ENCODE peak calls at places on chromosomes 6 and 20, in four cellular contexts. M is prostate gland, R is K562, G is heart right ventricle. Z is an unnamed sample. For H3K4me1, the result is how much of the 10 kb centered on the place peaks cover.

GRCh38 chr6:48177786-48178185 is 66.8 kb upstream of the PTCHD4 start:
- DNase-seq in M (no peak), R (no peak), G (no peak), Z (no peak)

GRCh38 chr6:7589221-7589620 is 777 bp upstream of the SNRNP48 start:
- DNase-seq in M (no peak), R (no peak), G (no peak), Z (no peak)

GRCh38 chr20:3039426-3039825 is 4.0 kb upstream of the GNRH2 start:
- DNase-seq in M (no peak), R (no peak), G (no peak), Z (no peak)

GRCh38 chr6:170019259-170020040 is 268.0 kb downstream of the ERMARD start:
- DNase-seq in M (no peak), R (no peak), G (no peak), Z (no peak)

GRCh38 chr6:159174263-159174974 is 5.2 kb downstream of the FNDC1 start:
- DNase-seq in M (peak), R (peak), G (peak), Z (peak)

GRCh38 chr6:118354641-118355040 is 193.5 kb upstream of the PLN start:
- DNase-seq in M (no peak), R (no peak), G (no peak), Z (no peak)

GRCh38 chr6:1738682-1739081 is 129.0 kb downstream of the FOXC1 start:
- DNase-seq in M (no peak), R (no peak), G (no peak), Z (no peak)

GRCh38 chr6:141467881-141468280 is 664.8 kb upstream of the GJE1 start:
- DNase-seq in M (no peak), R (no peak), G (no peak), Z (no peak)

GRCh38 chr6:73285674-73286283 is 22.8 kb upstream of the KHDC1 start:
- DNase-seq in M (no peak), R (peak), G (no peak), Z (no peak)

GRCh38 chr6:148166339-148166949 is 176.2 kb upstream of the SASH1 start:
- DNase-seq in M (peak), R (peak), G (peak), Z (no peak)

GRCh38 chr20:23235173-23236027 is 115.2 kb upstream of the NXT1 start:
- DNase-seq in M (peak), R (peak), G (peak), Z (peak)

GRCh38 chr6:53803081-53803860 is 8.5 kb downstream of the LRRC1 start:
- DNase-seq in M (no peak), R (no peak), G (no peak), Z (no peak)

GRCh38 chr6:82385102-82385501 is 21.5 kb downstream of the TPBG start:
- DNase-seq in M (no peak), R (no peak), G (no peak), Z (no peak)

GRCh38 chr20:13533946-13534345 is 104.8 kb downstream of the TASP1 start:
- DNase-seq in M (no peak), R (no peak), G (no peak), Z (no peak)

GRCh38 chr6:44497807-44498206 is 110.3 kb downstream of the CDC5L start:
- DNase-seq in M (no peak), R (no peak), G (no peak), Z (no peak)

GRCh38 chr6:29112135-29112534 is 4.3 kb downstream of the OR2J3 start:
- DNase-seq in M (no peak), R (peak), G (no peak), Z (no peak)

GRCh38 chr20:57272883-57273282 is 6.4 kb upstream of the BMP7 start:
- DNase-seq in M (no peak), R (no peak), G (no peak), Z (no peak)

GRCh38 chr6:44000164-44000842 is 126.9 kb downstream of the MRPL14 start:
- DNase-seq in M (no peak), R (no peak), G (no peak), Z (no peak)

GRCh38 chr6:112193535-112194051 is 60.8 kb downstream of the LAMA4 start:
- DNase-seq in M (no peak), R (no peak), G (no peak), Z (no peak)

GRCh38 chr20:50982372-50982771 is 23.8 kb downstream of the MOCS3 start:
- DNase-seq in M (peak), R (no peak), G (no peak), Z (no peak)

GRCh38 chr6:116564296-116564695 is 7.0 kb upstream of the RWDD1 start:
- DNase-seq in M (no peak), R (no peak), G (no peak), Z (no peak)

GRCh38 chr20:2751868-2752630 is 48.4 kb downstream of the CPXM1 start:
- DNase-seq in M (peak), R (peak), G (no peak), Z (peak)

GRCh38 chr6:26021350-26022165 is 59.0 kb downstream of the TRIM38 start:
- DNase-seq in M (peak), R (peak), G (peak), Z (peak)

GRCh38 chr6:134230087-134230717 is 87.7 kb downstream of the SGK1 start:
- DNase-seq in M (no peak), R (no peak), G (peak), Z (no peak)

GRCh38 chr20:63579017-63579705 is 5.1 kb upstream of the HELZ2 start:
- DNase-seq in M (no peak), R (no peak), G (no peak), Z (no peak)

GRCh38 chr20:46558511-46558959 is 8.1 kb upstream of the OCSTAMP start:
- DNase-seq in M (no peak), R (no peak), G (no peak), Z (peak)

GRCh38 chr20:24782221-24782620 is 166.8 kb upstream of the CST7 start:
- DNase-seq in M (no peak), R (no peak), G (no peak), Z (no peak)

GRCh38 chr20:48025061-48025515 is 239.8 kb upstream of the SULF2 start:
- DNase-seq in M (peak), R (no peak), G (peak), Z (peak)

GRCh38 chr6:115770851-115771250 is 289.8 kb downstream of the FRK start:
- DNase-seq in M (no peak), R (no peak), G (no peak), Z (no peak)

GRCh38 chr6:18400831-18401446 is 13.8 kb downstream of the RNF144B start:
- DNase-seq in M (no peak), R (no peak), G (no peak), Z (no peak)

GRCh38 chr20:22374066-22374465 is 210.3 kb downstream of the FOXA2 start:
- DNase-seq in M (no peak), R (no peak), G (no peak), Z (no peak)

GRCh38 chr6:8983202-8983688 is 547.9 kb upstream of the SLC35B3 start:
- DNase-seq in M (peak), R (peak), G (peak), Z (peak)

GRCh38 chr6:150741633-150742200 is 123.8 kb upstream of the MTHFD1L start:
- DNase-seq in M (no peak), R (peak), G (no peak), Z (peak)

GRCh38 chr6:32432050-32432450 is 7.6 kb upstream of the HLA-DRA start:
- DNase-seq in M (no peak), R (peak), G (no peak), Z (no peak)

GRCh38 chr6:117477988-117478852 is 4.3 kb upstream of the DCBLD1 start:
- DNase-seq in M (no peak), R (peak), G (no peak), Z (no peak)

GRCh38 chr20:25510721-25511120 is 74.6 kb downstream of the NINL start:
- DNase-seq in M (no peak), R (no peak), G (no peak), Z (no peak)

GRCh38 chr6:158481612-158482473 is 78.0 kb upstream of the TMEM181 start:
- DNase-seq in M (no peak), R (no peak), G (no peak), Z (no peak)

GRCh38 chr20:43040427-43040826 is 149.3 kb downstream of the PTPRT start:
- DNase-seq in M (no peak), R (peak), G (no peak), Z (no peak)

GRCh38 chr20:58059145-58059544 is 169.3 kb downstream of the ANKRD60 start:
- DNase-seq in M (no peak), R (no peak), G (no peak), Z (no peak)

DNA sequence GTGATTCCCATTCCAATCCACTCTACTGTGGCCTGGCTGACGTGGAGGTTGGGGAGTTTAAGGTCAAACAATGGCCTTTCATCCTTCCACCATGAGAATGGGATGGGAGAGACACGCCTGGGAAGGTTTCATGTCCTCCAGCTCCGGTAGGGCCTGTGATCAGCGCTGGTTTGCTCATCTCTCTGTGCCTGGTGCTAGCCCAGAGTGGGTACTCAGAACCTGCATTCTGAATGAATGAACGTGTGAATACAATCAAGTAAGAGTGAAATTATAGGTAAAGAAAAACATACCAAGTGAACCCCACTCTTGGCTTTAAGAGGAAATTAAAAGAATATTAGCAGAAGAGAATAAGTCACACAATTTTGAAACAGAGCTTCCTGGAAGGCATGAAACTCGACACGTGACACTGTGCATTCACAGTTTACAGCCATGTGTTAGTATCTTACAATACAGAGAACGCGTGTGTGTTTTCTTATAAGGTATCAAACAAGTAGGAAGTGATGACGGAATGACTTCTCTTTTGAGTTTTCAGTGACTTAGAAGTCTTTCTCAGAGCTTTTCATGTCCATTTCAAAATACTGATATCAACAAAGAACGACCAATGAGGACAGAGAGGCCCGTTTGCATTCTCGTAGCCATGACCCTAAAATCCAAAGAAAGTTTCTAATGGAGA is 36.7 kb upstream of the DUSP22 start:
- DNase-seq in M (no peak), R (no peak), G (no peak), Z (no peak)
- H3K4me1 ChIP-seq in M (under half), R (under half), G (under half), Z (under half)

DNA sequence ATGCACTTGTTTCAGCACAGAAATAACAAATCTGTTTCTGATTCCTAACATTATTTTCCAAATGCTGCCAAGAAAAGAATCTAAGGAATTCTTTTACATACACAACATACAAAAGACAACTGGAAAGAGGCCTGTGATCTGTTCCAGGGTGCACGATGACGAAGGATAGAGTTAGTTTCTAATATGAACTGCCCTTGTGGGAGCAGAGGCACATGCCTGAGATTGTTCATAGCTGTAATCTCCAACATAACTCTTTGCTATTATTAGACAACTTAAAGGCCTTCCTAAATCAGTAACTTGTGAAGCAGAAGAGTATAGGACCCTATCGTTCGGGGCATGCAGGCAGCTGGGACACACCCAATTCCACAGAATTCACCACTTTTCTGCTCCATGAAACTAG is 41.2 kb upstream of the NHSL1 start:
- DNase-seq in M (no peak), R (no peak), G (peak), Z (no peak)
- H3K4me1 ChIP-seq in M (under half), R (under half), G (half or more), Z (under half)

GRCh38 chr6:16741112-16742016 is 19.9 kb downstream of the ATXN1 start:
- DNase-seq in M (no peak), R (no peak), G (no peak), Z (no peak)
- H3K4me1 ChIP-seq in M (under half), R (under half), G (half or more), Z (half or more)

DNA sequence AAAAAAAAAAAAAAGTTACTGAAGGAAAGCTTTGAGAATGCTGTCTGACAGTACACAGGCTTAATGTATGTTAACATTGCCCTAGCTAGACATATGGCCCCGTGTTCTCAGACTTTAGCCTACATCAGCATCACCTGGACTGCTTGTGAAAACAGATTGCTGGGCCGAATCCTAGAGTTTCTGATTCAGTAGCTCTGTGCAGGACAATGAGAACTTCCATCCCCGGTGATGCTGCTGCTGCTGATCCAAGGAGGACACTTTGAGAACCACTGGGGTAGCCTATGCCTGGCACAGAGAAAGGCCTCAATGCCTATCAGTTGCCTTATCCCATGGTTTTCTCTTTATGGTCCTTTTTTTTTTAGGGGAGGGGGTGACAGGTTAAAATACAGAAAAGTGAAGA is 1.6 kb downstream of the HCK start:
- DNase-seq in M (no peak), R (no peak), G (no peak), Z (no peak)
- H3K4me1 ChIP-seq in M (under half), R (under half), G (under half), Z (under half)

DNA sequence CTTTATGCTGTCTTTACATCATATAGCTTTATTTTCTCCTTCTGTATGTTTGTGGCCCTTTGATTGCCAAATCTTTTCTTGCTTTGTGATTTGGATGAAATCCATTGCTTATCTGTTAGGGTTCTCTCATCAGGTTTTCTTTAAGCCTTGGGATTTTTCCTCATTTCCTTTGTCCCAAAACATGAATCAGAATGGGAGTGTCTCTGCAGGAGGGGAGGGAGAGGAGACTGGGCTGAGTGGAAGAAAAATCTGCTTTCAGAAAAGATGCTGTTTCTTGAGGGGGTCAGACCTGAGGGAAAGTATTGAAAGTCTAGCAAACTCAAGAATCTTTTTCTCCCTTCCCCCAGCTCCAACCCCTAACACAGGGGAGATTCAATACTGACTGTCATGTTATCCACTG is 758.1 kb upstream of the MMS22L start:
- DNase-seq in M (no peak), R (no peak), G (no peak), Z (no peak)
- H3K4me1 ChIP-seq in M (under half), R (under half), G (under half), Z (under half)

DNA sequence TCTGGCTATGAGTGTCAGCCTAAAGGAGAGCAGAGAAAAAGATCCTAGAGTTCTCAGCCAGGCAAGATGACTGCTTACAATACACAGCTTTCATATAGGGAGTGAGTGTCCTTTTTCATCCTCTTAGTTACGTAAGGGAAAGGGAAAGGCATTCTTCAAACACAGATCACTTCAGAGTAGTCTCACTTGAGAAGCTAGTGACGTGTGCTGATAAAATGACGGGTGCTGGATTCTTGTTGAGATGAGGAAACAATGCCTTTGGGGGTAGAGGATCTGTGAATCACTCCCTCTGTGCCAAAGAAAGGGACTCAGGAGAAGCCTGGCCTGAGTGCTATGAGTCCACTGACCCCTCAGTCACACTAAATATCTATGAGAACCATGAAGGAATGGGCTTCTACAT is 117.3 kb downstream of the QRSL1 start:
- DNase-seq in M (no peak), R (no peak), G (no peak), Z (peak)
- H3K4me1 ChIP-seq in M (under half), R (under half), G (under half), Z (under half)

GRCh38 chr6:218153-219018 is 73.9 kb upstream of the DUSP22 start:
- DNase-seq in M (no peak), R (no peak), G (no peak), Z (peak)

GRCh38 chr6:220736-221475 is 71.4 kb upstream of the DUSP22 start:
- DNase-seq in M (no peak), R (no peak), G (no peak), Z (no peak)

GRCh38 chr6:220312-220711 is 72.0 kb upstream of the DUSP22 start:
- DNase-seq in M (no peak), R (no peak), G (no peak), Z (no peak)

GRCh38 chr6:219641-220198 is 72.6 kb upstream of the DUSP22 start:
- DNase-seq in M (no peak), R (peak), G (peak), Z (no peak)

GRCh38 chr6:219019-219570 is 73.2 kb upstream of the DUSP22 start:
- DNase-seq in M (no peak), R (no peak), G (no peak), Z (no peak)
- H3K4me1 ChIP-seq in M (under half), R (under half), G (under half), Z (under half)

DNA sequence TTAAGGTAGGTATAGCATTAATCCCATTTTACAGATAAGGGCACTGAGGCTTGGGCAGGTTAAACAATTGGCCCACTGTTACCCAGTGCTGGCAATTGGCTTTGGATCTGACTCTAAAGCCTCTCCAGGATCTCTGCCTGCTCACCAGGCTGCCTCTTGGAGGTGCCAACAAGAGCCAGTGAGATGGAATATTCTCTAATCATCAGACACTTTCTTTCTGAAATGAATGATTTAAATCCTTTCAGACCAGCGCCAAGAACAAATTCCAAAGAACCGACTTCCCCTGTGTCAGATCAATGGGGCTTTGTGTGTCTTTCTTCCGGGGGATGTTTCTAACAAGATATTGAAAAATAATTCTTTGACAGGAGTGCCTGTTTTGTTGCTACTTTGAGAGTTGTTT is 23.6 kb downstream of the CYP39A1 start:
- DNase-seq in M (no peak), R (no peak), G (no peak), Z (no peak)
- H3K4me1 ChIP-seq in M (under half), R (under half), G (under half), Z (under half)

GRCh38 chr20:61442075-61442670 is 190.1 kb downstream of the CDH4 start:
- DNase-seq in M (no peak), R (no peak), G (no peak), Z (no peak)
- H3K4me1 ChIP-seq in M (under half), R (under half), G (under half), Z (under half)

GRCh38 chr20:17559338-17559737 is 10.5 kb upstream of the DSTN start:
- DNase-seq in M (no peak), R (no peak), G (no peak), Z (no peak)
- H3K4me1 ChIP-seq in M (under half), R (under half), G (under half), Z (half or more)

Z was measured in thyroid gland.